ENCODE peak calls at places on chromosome 3, in four cellular contexts. X is right atrium auricular region, W is testis, Z is dorsolateral prefrontal cortex. I is an unnamed sample.

GRCh38 chr3:179613807-179614206 is 9.2 kb downstream of the NDUFB5 start:
- DNase-seq in Z (no peak), W (no peak), X (no peak), I (no peak)

GRCh38 chr3:122727766-122728165 is 47.1 kb downstream of the PARP14 start:
- DNase-seq in X (no peak), W (no peak), Z (no peak), I (no peak)

GRCh38 chr3:12227833-12228232 is 61.0 kb upstream of the PPARG start:
- DNase-seq in W (no peak), X (no peak), Z (no peak), I (no peak)

GRCh38 chr3:24485511-24485910 is 9.1 kb downstream of the THRB start:
- DNase-seq in W (no peak), Z (no peak), X (no peak), I (no peak)

GRCh38 chr3:27578032-27578431 is 93.8 kb upstream of the SLC4A7 start:
- DNase-seq in Z (no peak), X (no peak), W (no peak), I (no peak)

GRCh38 chr3:31079691-31080090 is 185.2 kb upstream of the GADL1 start:
- DNase-seq in Z (no peak), X (no peak), W (no peak), I (no peak)

GRCh38 chr3:67048067-67048715 is 50.1 kb downstream of the KBTBD8 start:
- DNase-seq in X (no peak), W (no peak), Z (no peak), I (no peak)

GRCh38 chr3:152316318-152316717 is 47.6 kb downstream of the MBNL1 start:
- DNase-seq in W (no peak), X (no peak), Z (no peak), I (no peak)

GRCh38 chr3:178385280-178385952 is 150.8 kb upstream of the KCNMB2 start:
- DNase-seq in W (peak), X (no peak), Z (peak), I (peak)

GRCh38 chr3:46678280-46678679 is 15.2 kb downstream of the ALS2CL start:
- DNase-seq in X (no peak), W (no peak), Z (no peak), I (no peak)

GRCh38 chr3:46676601-46677071 is 16.8 kb downstream of the ALS2CL start:
- DNase-seq in W (no peak), Z (no peak), X (no peak), I (no peak)

GRCh38 chr3:46675426-46675825 is 18.1 kb downstream of the ALS2CL start:
- DNase-seq in Z (no peak), X (no peak), W (no peak), I (no peak)

GRCh38 chr3:46675843-46676567 is 17.5 kb downstream of the ALS2CL start:
- DNase-seq in Z (no peak), X (no peak), W (no peak), I (no peak)

DNA sequence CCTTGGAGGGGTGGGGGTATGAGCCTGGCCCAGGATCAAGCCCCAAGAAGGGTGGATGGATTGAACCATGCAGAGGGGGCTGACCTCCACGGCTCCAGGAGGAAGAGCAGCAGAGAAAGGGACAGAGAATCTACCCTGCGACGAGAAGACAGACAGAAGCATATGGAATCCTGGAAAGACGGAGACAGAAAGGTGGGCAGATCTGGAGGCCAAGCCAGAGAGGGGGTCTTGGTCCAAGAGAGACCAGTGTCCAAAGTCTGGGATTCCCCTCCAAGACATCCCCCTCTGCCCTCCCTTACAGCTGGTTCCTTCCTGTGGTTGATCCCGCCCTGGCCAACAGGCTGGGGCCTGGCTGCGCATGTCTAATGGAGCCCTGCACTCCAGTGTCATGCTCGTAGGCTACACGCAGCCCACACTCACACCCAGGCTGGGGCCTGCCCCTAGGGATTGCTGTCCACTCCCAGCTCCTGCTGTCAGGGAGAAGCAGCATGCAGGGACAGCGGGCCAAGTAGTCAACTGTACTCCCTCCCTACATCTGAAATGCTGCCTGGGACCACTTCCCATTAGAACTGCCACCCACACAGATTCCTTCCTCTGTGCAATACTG is 16.3 kb downstream of the ALS2CL start:
- DNase-seq in Z (no peak), W (no peak), X (no peak), I (no peak)
- H3K27ac ChIP-seq in Z (no peak), W (no peak), X (no peak), I (no peak)

DNA sequence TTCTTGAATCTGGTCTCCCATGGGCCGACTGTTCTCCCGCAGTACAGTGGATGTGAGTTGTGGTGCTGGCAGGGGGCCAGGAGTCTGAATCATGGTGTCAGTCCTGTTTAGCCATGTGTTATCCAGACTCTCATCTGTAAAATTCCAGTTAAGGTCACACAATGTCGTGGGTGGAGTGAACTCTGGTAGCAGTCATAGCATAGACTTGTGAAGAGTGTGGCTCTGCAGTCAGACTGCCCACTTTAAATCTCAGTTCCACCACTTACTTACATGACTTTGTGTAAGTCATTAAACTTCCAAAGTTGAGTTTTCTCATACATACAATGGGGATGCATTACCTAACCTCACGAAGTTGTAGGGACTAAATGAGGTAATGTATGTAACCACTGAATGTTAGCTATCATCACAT is 93.7 kb downstream of the PCCB start:
- DNase-seq in W (peak), Z (peak), X (peak), I (no peak)
- H3K27ac ChIP-seq in W (no peak), Z (no peak), X (no peak), I (no peak)

GRCh38 chr3:46861996-46862688 is 1.1 kb downstream of the MYL3 start:
- DNase-seq in W (peak), X (no peak), Z (no peak), I (no peak)

GRCh38 chr3:46862689-46863020 is 589 bp downstream of the MYL3 start:
- DNase-seq in W (no peak), X (no peak), Z (no peak), I (no peak)

GRCh38 chr3:46864051-46864881 is 1.0 kb upstream of the MYL3 start:
- DNase-seq in W (no peak), Z (no peak), X (no peak), I (no peak)

GRCh38 chr3:46865034-46865507 is 1.8 kb upstream of the MYL3 start:
- DNase-seq in Z (no peak), W (no peak), X (no peak), I (no peak)

GRCh38 chr3:46863261-46863782 is at the start of gene MYL3:
- DNase-seq in Z (no peak), W (no peak), X (no peak), I (no peak)
- H3K27ac ChIP-seq in Z (no peak), W (no peak), X (peak), I (no peak)

GRCh38 chr3:69084326-69084667 is 440 bp upstream of the ARL6IP5 start:
- DNase-seq in X (no peak), Z (no peak), W (no peak), I (no peak)
- H3K27ac ChIP-seq in X (peak), Z (peak), W (peak), I (peak)

GRCh38 chr3:56596441-56596840 is 39.5 kb downstream of the CCDC66 start:
- DNase-seq in X (no peak), W (no peak), Z (no peak), I (no peak)
- H3K27ac ChIP-seq in X (no peak), W (no peak), Z (no peak), I (no peak)

DNA sequence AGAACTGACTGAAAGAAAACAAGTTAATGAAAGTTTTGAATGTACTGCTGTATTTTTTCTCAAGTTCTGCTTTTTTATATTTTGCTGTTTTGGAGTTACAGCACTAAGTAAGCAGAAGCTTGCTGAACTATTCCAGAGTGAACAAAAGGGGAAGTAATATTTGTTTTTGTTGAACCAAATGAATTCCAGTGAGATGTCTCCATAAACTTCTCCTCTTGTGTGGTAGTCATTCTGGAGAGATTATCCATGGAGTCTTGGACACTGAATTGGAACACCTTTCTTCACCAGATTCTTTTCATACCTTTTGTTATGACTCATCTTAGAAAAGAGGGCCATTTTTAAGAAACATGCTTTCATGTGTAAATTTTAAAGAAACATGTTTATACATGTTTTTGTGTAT is 8.8 kb downstream of the ANKUB1 start:
- DNase-seq in Z (no peak), X (no peak), W (no peak), I (no peak)
- H3K27ac ChIP-seq in Z (no peak), X (no peak), W (peak), I (no peak)

GRCh38 chr3:101513419-101513986 is 491 bp upstream of the SENP7 start:
- DNase-seq in Z (no peak), W (no peak), X (no peak), I (no peak)

GRCh38 chr3:101512521-101513418 is at the start of gene SENP7:
- DNase-seq in X (peak), Z (peak), W (peak), I (peak)

GRCh38 chr3:101519685-101520365 is 6.8 kb upstream of the SENP7 start:
- DNase-seq in W (no peak), X (no peak), Z (no peak), I (no peak)

GRCh38 chr3:101521251-101521701 is 8.3 kb upstream of the SENP7 start:
- DNase-seq in Z (no peak), W (peak), X (no peak), I (no peak)

DNA sequence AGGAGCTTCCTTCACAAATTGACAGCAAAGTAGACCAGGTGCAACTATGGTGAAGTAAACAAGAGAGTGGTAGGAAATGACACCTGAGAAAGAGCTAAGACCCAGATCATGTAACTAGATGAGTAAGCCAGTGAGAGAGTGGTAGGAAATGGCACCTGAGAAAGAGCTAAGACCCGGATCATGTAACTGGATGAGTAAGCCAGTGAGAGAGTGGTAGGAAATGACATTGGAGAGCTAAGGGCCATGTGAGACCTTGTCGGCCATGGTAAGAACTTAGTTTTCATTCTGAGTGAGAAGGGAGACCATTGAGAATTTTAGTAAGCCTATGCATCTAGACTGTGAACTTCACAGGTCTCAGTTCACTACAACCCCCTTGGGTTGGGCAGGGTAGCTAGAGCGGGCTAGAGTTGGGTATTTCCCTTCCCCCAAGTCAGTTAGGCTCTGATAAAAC is 5.4 kb upstream of the SENP7 start:
- DNase-seq in X (no peak), Z (no peak), W (no peak), I (no peak)
- H3K27ac ChIP-seq in X (no peak), Z (no peak), W (no peak), I (no peak)

GRCh38 chr3:64616953-64617352 is 70.8 kb downstream of the ADAMTS9 start:
- DNase-seq in W (no peak), X (no peak), Z (no peak), I (no peak)
- H3K27ac ChIP-seq in W (no peak), X (peak), Z (no peak), I (no peak)

GRCh38 chr3:37631686-37632085 is 230.0 kb upstream of the CTDSPL start:
- DNase-seq in W (no peak), X (no peak), Z (no peak), I (no peak)
- H3K27ac ChIP-seq in W (no peak), X (no peak), Z (no peak), I (no peak)

DNA sequence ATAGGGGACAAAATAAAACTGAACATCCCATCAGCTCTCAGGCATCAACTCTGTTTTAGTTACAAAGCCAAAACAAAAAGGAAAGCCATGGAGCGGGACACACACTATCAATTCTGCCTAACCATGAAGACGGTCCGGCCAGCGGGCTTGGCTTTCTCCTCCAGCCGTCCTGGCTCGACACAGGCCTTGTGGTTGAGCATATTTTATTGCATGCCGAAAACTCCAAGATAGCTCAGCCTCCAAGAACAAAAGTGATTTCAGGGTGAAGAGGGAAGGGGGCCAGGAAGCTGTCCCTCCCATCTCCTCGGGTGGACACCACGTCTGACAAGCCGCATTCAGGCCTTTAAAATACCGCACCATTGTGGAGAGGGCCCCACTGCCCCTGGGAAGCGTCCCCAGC is 31.2 kb downstream of the WNT5A start:
- DNase-seq in W (no peak), X (peak), Z (no peak), I (no peak)
- H3K27ac ChIP-seq in W (no peak), X (no peak), Z (no peak), I (no peak)